ENCODE peak calls at places on chromosomes 6 and 20, in nine cellular contexts. Z, F, U, A, P, V, R, Y and G are unnamed samples.

GRCh38 chr20:46752639-46753235 is 43.3 kb downstream of the SLC2A10 start:
- DNase-seq in Z (peak), F (peak), U (peak), A (peak), P (peak), V (peak), R (peak), Y (peak), G (peak)

GRCh38 chr6:145138469-145139185 is 596.7 kb downstream of the EPM2A start:
- DNase-seq in Z (no peak), F (no peak), U (no peak), A (no peak), P (no peak), V (no peak), R (no peak), Y (no peak), G (no peak)

GRCh38 chr6:36788768-36789167 is 50.5 kb downstream of the CPNE5 start:
- DNase-seq in Z (no peak), F (peak), U (no peak), A (peak), P (peak), V (peak), R (no peak), Y (no peak), G (no peak)

GRCh38 chr20:50528804-50529351 is 18.7 kb downstream of the PTPN1 start:
- DNase-seq in Z (no peak), F (no peak), U (no peak), A (no peak), P (peak), V (no peak), R (no peak), Y (no peak), G (no peak)

GRCh38 chr6:95203153-95203754 is 374.1 kb upstream of the MANEA start:
- DNase-seq in Z (no peak), F (peak), U (no peak), A (no peak), P (peak), V (peak), R (peak), Y (no peak), G (no peak)

GRCh38 chr20:35523298-35523888 is 6.1 kb downstream of the C20orf173 start:
- DNase-seq in Z (no peak), F (peak), U (no peak), A (no peak), P (no peak), V (no peak), R (peak), Y (peak), G (no peak)

GRCh38 chr6:135260612-135261011 is 79.5 kb downstream of the MYB start:
- DNase-seq in Z (no peak), F (no peak), U (no peak), A (no peak), P (no peak), V (no peak), R (no peak), Y (no peak), G (no peak)

GRCh38 chr20:53989401-53989800 is 81.0 kb downstream of the BCAS1 start:
- DNase-seq in Z (no peak), F (no peak), U (no peak), A (no peak), P (no peak), V (no peak), R (no peak), Y (no peak), G (no peak)

GRCh38 chr20:24782221-24782620 is 166.8 kb upstream of the CST7 start:
- DNase-seq in Z (peak), F (no peak), U (no peak), A (no peak), P (no peak), V (no peak), R (no peak), Y (no peak), G (peak)

GRCh38 chr20:13213335-13213734 is 7.7 kb upstream of the ISM1 start:
- DNase-seq in Z (no peak), F (no peak), U (no peak), A (no peak), P (no peak), V (no peak), R (no peak), Y (no peak), G (no peak)

GRCh38 chr6:120378582-120379220 is 955.6 kb downstream of the TBC1D32 start:
- DNase-seq in Z (no peak), F (no peak), U (no peak), A (no peak), P (no peak), V (peak), R (peak), Y (no peak), G (no peak)